ENCODE peak calls at places on chromosomes 2 and 18, in five cellular contexts. Y is stomach, C is A549, S is sigmoid colon, K is H1. N is an unnamed sample. For H3K4me1, the result is how much of the 10 kb centered on the place peaks cover.

GRCh38 chr2:47645246-47645645 is 137.7 kb upstream of the MSH6 start:
- DNase-seq in C (no peak), K (no peak), S (no peak), Y (no peak), N (no peak)

GRCh38 chr2:116949249-116949648 is 865.2 kb upstream of the DDX18 start:
- DNase-seq in S (no peak), Y (no peak), K (no peak), C (no peak), N (no peak)

GRCh38 chr2:33605059-33605458 is 6.0 kb upstream of the FAM98A start:
- DNase-seq in K (no peak), Y (no peak), S (no peak), C (no peak), N (no peak)

GRCh38 chr18:34624551-34624950 is 85.5 kb upstream of the DTNA start:
- DNase-seq in K (no peak), C (no peak), S (no peak), Y (no peak), N (no peak)

GRCh38 chr18:48975817-48976649 is 25.3 kb upstream of the SMAD7 start:
- DNase-seq in S (no peak), C (peak), Y (peak), K (no peak), N (no peak)

GRCh38 chr2:65503746-65504145 is 71.3 kb upstream of the SPRED2 start:
- DNase-seq in Y (no peak), S (no peak), C (no peak), K (no peak), N (no peak)

GRCh38 chr2:1827686-1828085 is 83.4 kb upstream of the PXDN start:
- DNase-seq in S (no peak), C (no peak), K (no peak), Y (no peak), N (no peak)

GRCh38 chr2:130381619-130382018 is 25.8 kb downstream of the PTPN18 start:
- DNase-seq in C (no peak), S (no peak), Y (no peak), K (no peak), N (no peak)

GRCh38 chr18:45169610-45170009 is 445.7 kb upstream of the SLC14A2 start:
- DNase-seq in K (no peak), C (peak), Y (no peak), S (peak), N (peak)

GRCh38 chr2:214710729-214711128 is 98.8 kb downstream of the BARD1 start:
- DNase-seq in S (no peak), C (no peak), K (no peak), Y (no peak), N (no peak)

GRCh38 chr2:157725856-157726255 is 97.2 kb upstream of the ACVR1C start:
- DNase-seq in Y (no peak), K (no peak), C (no peak), S (no peak), N (no peak)

GRCh38 chr2:64440831-64441230 is 13.1 kb upstream of the LGALSL start:
- DNase-seq in K (no peak), Y (no peak), S (no peak), C (no peak), N (no peak)

GRCh38 chr2:2647156-2647555 is 316.1 kb upstream of the MYT1L start:
- DNase-seq in Y (no peak), C (no peak), K (no peak), S (peak), N (no peak)

GRCh38 chr2:115122701-115123100 is 680.3 kb downstream of the DPP10 start:
- DNase-seq in Y (no peak), K (no peak), C (no peak), S (no peak), N (no peak)

GRCh38 chr2:42900226-42900744 is 107.9 kb upstream of the HAAO start:
- DNase-seq in K (no peak), Y (no peak), C (no peak), S (no peak), N (peak)

GRCh38 chr18:59663096-59663495 is 34.1 kb downstream of the CCBE1 start:
- DNase-seq in K (no peak), C (no peak), S (no peak), Y (no peak), N (no peak)

GRCh38 chr18:22558945-22559385 is 141.2 kb upstream of the CTAGE1 start:
- DNase-seq in K (no peak), C (peak), Y (peak), S (peak), N (no peak)

GRCh38 chr2:100244881-100245605 is 77.3 kb downstream of the LONRF2 start:
- DNase-seq in Y (no peak), K (no peak), S (no peak), C (no peak), N (peak)

GRCh38 chr2:79776461-79777146 is 263.8 kb downstream of the CTNNA2 start:
- DNase-seq in C (no peak), Y (no peak), S (no peak), K (no peak), N (no peak)

GRCh38 chr18:62183578-62184195 is 3.2 kb downstream of the PIGN start:
- DNase-seq in K (no peak), C (peak), Y (no peak), S (no peak), N (no peak)

GRCh38 chr2:186884585-186884984 is 35.6 kb upstream of the ZSWIM2 start:
- DNase-seq in C (no peak), S (no peak), Y (no peak), K (no peak), N (no peak)

GRCh38 chr2:43248621-43249020 is 22.2 kb upstream of the ZFP36L2 start:
- DNase-seq in C (no peak), Y (no peak), K (no peak), S (no peak), N (no peak)

GRCh38 chr2:40251146-40251545 is 200.7 kb downstream of the SLC8A1 start:
- DNase-seq in Y (no peak), S (no peak), K (no peak), C (peak), N (no peak)

GRCh38 chr2:27708257-27708654 is 44.6 kb downstream of the SLC4A1AP start:
- DNase-seq in K (no peak), Y (no peak), C (no peak), S (no peak), N (no peak)
- H3K27ac ChIP-seq in K (no peak), Y (peak), C (peak), S (peak), N (peak)

DNA sequence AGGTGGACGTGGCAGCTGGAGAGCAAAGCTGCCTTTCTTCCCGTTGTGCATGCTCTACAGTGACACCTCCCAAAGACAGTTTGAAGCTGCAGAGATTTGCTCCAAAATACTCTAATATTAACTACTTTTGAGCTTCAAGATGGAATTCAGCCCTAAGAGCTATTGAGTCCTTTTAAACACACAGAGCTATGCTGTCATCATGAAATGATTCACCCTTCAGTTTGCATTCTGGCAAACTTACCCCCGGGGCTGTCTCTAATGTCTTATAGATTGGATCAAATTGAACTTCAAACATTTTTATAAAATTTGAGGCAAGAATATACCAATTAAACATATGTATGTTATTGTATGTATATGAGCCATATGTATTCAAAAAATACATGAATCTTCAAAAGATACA is 110.7 kb upstream of the EFEMP1 start:
- DNase-seq in Y (no peak), S (no peak), C (no peak), K (no peak), N (no peak)
- TF ChIP-seq EP300 in Y (no peak), S (no peak), C (no peak), K (no peak), N (no peak)

DNA sequence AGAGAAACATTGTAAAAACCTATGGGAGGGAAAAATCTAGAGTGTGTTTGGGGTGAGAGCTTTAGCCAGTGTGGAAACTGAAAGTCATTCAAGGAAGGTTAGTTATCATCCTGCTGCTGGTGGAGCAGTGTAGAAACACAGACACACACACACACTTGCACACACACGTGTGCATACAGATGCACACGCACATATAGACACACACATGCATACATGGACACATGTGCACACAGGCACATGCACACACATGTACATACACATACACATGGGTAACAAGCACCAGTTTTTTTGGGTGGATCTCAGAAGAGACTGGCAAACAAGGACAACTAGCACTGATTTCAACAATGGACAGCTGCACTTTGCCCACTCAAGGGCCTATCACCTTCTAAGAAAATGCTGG is 51.1 kb downstream of the ACOXL start:
- DNase-seq in Y (no peak), C (no peak), K (no peak), S (no peak), N (no peak)
- H3K4me1 ChIP-seq in Y (under half), C (under half), K (under half), S (under half), N (under half)

GRCh38 chr2:121362226-121362625 is 77.2 kb upstream of the TFCP2L1 start:
- DNase-seq in S (no peak), K (no peak), Y (no peak), C (no peak), N (no peak)

GRCh38 chr2:121360566-121361300 is 75.7 kb upstream of the TFCP2L1 start:
- DNase-seq in Y (peak), C (peak), K (no peak), S (no peak), N (no peak)

GRCh38 chr2:121365061-121365460 is 80.1 kb upstream of the TFCP2L1 start:
- DNase-seq in Y (no peak), C (no peak), S (no peak), K (no peak), N (no peak)

GRCh38 chr2:121363632-121364420 is 78.8 kb upstream of the TFCP2L1 start:
- DNase-seq in S (no peak), K (no peak), C (peak), Y (no peak), N (no peak)

GRCh38 chr2:121362776-121363175 is 77.8 kb upstream of the TFCP2L1 start:
- DNase-seq in K (no peak), S (no peak), C (no peak), Y (no peak), N (no peak)
- H3K27ac ChIP-seq in K (no peak), S (peak), C (no peak), Y (peak), N (peak)

DNA sequence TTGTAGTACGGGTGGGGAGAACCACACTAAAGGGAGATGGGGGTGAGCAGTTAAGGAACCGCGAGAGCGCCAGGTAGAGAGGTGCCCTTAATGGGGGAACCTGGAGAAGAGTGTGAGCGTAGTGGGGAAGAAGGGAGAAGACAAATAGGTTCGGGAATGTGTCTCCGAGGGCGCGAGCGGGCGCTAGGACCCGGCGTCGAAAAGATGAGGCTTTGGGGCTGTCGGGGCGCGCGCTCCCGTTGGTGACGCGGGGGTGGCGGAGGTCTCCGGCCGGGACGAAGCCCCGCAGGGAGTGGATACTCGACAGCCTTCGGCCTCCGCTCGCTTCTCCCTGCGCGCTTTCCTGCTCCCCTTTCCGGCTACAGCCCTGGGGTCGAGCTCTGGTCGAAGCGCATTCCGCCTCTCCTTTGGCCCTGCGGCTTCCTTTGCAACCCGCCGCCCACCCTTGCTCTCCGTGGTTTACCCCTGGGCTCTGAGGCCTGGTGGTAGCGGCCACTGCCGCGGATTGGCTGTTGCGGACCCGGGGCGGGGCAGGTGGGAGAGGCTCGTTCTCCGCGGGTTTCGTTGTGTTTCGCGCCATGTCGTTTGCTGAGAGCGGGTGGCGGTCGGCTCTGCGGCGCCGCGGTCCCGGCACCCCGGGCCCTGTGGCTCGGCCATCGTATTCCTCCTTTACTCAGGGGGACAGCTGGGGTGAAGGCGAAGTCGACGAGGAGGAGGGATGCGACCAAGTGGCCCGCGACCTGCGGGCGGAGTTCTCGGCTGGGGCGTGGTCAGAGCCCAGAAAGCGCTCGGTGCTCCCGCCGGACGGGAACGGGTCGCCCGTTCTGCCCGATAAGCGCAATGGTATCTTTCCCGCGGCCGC is at the start of gene ARL6IP6:
- DNase-seq in Y (peak), S (peak), C (peak), K (peak), N (peak)
- TF ChIP-seq EP300 in Y (no peak), S (no peak), C (no peak), K (peak), N (no peak)

DNA sequence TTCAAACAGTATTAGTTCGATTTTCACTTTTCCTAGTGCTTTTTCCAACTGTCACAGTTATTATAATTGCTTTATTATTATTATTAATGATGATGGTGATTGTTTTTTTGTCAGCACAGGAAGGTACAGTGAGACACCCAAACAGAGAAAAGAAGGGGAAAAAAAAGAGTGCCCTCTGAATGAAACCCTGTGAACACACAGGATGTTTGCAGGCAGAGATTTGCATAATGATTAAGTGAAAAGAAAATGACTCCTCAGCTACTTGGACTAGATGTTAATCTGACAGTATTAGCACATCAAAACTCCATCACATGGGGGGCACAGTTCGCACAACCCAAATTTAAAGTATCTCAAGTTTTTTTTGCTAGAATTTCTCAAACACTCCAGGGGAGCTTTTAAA is 32.9 kb downstream of the ADD2 start:
- DNase-seq in K (no peak), Y (no peak), C (no peak), S (no peak), N (no peak)
- H3K4me1 ChIP-seq in K (under half), Y (under half), C (under half), S (under half), N (under half)

GRCh38 chr2:8475349-8476045 is 206.4 kb upstream of the ID2 start:
- DNase-seq in C (no peak), K (no peak), S (peak), Y (no peak), N (no peak)

GRCh38 chr2:8477511-8478132 is 204.2 kb upstream of the ID2 start:
- DNase-seq in K (no peak), S (peak), C (no peak), Y (no peak), N (peak)

GRCh38 chr2:8478133-8478793 is 203.6 kb upstream of the ID2 start:
- DNase-seq in K (no peak), C (no peak), S (peak), Y (no peak), N (peak)

GRCh38 chr2:8469709-8470493 is 212.0 kb upstream of the ID2 start:
- DNase-seq in K (no peak), Y (no peak), C (no peak), S (peak), N (no peak)

GRCh38 chr2:8472545-8473361 is 209.1 kb upstream of the ID2 start:
- DNase-seq in Y (no peak), S (peak), K (no peak), C (no peak), N (no peak)
- H3K27ac ChIP-seq in Y (peak), S (no peak), K (no peak), C (no peak), N (no peak)

GRCh38 chr2:171513719-171514160 is 8.5 kb upstream of the CYBRD1 start:
- DNase-seq in S (no peak), K (no peak), C (no peak), Y (no peak), N (no peak)
- TF ChIP-seq EP300 in S (no peak), K (no peak), C (no peak), Y (no peak), N (no peak)

DNA sequence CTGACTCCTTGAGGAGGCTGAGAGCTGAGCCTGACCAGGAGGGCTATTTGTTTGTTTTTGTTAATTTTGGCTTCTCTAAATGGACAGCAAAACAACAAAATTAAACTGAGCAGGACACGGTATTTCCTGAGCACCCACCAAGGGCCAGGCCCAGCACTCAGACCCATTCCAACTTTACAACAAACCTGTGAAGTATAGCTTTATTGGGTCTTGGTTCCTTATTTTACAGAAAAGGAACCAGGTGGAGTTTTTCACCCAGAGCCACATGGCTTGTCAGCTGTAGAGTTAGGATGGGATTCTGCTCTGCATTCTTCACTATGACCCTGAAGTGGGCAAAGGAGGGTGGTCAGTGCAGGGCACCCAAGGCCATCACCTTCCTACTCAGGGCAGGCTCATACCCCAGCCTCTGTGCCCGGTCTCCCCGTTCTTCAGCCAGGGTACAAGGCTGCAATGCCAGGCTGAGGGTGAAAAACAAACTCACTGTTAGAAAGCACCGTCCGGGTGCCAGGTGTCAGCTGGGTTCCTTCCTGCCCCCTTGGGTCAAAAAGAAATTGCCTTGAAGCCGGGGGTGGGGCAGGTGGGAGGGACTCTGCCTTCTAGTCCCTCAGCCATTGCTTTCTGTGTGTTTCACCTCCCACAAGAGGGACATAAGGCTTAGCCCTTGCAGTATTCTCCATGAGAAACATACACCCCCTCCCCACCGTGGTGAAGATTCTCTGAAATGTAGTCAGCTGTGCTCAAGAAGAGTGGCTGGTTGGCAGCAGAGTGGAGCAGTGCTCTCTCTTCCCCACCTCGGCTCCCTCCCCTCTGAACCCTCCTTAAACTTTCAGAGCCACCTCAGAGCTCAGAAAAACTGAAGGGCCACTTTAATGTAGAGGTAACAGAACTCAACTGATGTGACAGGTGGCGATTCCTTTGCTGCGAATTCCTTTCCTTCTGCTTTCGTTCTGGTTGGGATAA is 2.2 kb downstream of the PSD4 start:
- DNase-seq in C (no peak), K (no peak), Y (no peak), S (no peak), N (peak)
- H3K4me1 ChIP-seq in C (under half), K (under half), Y (under half), S (under half), N (under half)

GRCh38 chr2:167190053-167190452 is 301.8 kb downstream of the XIRP2 start:
- DNase-seq in S (no peak), C (no peak), K (no peak), Y (peak), N (no peak)

GRCh38 chr2:167187049-167187727 is 298.9 kb downstream of the XIRP2 start:
- DNase-seq in S (no peak), C (no peak), Y (no peak), K (no peak), N (no peak)

GRCh38 chr2:167188596-167188967 is 300.3 kb downstream of the XIRP2 start:
- DNase-seq in K (no peak), Y (no peak), S (no peak), C (no peak), N (no peak)

GRCh38 chr2:167186465-167186864 is 298.2 kb downstream of the XIRP2 start:
- DNase-seq in S (no peak), Y (no peak), K (no peak), C (no peak), N (no peak)

GRCh38 chr2:167187910-167188595 is 299.8 kb downstream of the XIRP2 start:
- DNase-seq in K (no peak), S (no peak), Y (no peak), C (no peak), N (no peak)
- H3K27ac ChIP-seq in K (no peak), S (peak), Y (no peak), C (no peak), N (no peak)

N was measured in suprapubic skin.